ENCODE peak calls at places on chromosomes 16 and 17, in eight cellular contexts. L is caudate nucleus, X is NCI-H1092, O is fibroblast of mammary gland, T is hypothalamus, M is AG09309, K is left colon, R is COLO829. C is an unnamed sample.
A peak's percentile ranks its signal among the peaks of the same experiment; 100 is the strongest.

GRCh38 chr17:17075037-17075755 is 32.9 kb downstream of the MPRIP start:
- DNase-seq in M (peak; percentile 18), O (peak; percentile 89), X (no peak), R (no peak), K (no peak), L (no peak), T (no peak), C (no peak)

GRCh38 chr17:82357394-82357793 is 1.7 kb upstream of the TEX19 start:
- DNase-seq in O (no peak), T (no peak), X (no peak), K (no peak), L (no peak), M (no peak), R (no peak), C (no peak)

GRCh38 chr17:7146115-7146514 is 31.5 kb upstream of the ASGR2 start:
- DNase-seq in R (no peak), M (no peak), T (no peak), L (no peak), K (no peak), O (no peak), X (no peak), C (no peak)

GRCh38 chr17:82495844-82496528 is 23.5 kb upstream of the FOXK2 start:
- DNase-seq in O (no peak), T (no peak), K (peak; percentile 76), R (no peak), X (no peak), M (no peak), L (no peak), C (no peak)

GRCh38 chr17:75573540-75573957 is 14.1 kb upstream of the MYO15B start:
- DNase-seq in O (no peak), M (no peak), T (no peak), L (no peak), X (no peak), K (no peak), R (no peak), C (no peak)

GRCh38 chr17:28807925-28808641 is 34.5 kb downstream of the FAM222B start:
- DNase-seq in T (no peak), X (peak; percentile 35), K (no peak), O (peak; percentile 96), R (peak; percentile 75), M (peak; percentile 69), L (no peak), C (peak; percentile 85)

GRCh38 chr16:10729649-10730048 is 14.0 kb upstream of the NUBP1 start:
- DNase-seq in L (no peak), T (no peak), M (peak; percentile 24), O (peak; percentile 75), X (no peak), K (no peak), R (peak; percentile 79), C (peak; percentile 84)

GRCh38 chr17:38598536-38598935 is 7.2 kb downstream of the SRCIN1 start:
- DNase-seq in K (peak; percentile 61), M (no peak), R (peak; percentile 72), X (peak; percentile 62), T (no peak), O (peak; percentile 33), L (no peak), C (peak; percentile 87)

GRCh38 chr17:47687748-47688147 is 6.2 kb upstream of the TBKBP1 start:
- DNase-seq in L (no peak), M (no peak), O (peak; percentile 52), K (no peak), R (no peak), X (no peak), T (no peak), C (no peak)

GRCh38 chr17:27569257-27569722 is 61.7 kb upstream of the LGALS9 start:
- DNase-seq in X (no peak), M (no peak), O (no peak), T (no peak), L (no peak), R (no peak), K (no peak), C (peak; percentile 44)

GRCh38 chr17:2571523-2572303 is 21.7 kb upstream of the PAFAH1B1 start:
- DNase-seq in K (no peak), M (no peak), X (no peak), L (no peak), R (no peak), T (no peak), O (no peak), C (no peak)

GRCh38 chr17:75749545-75750389 is 15.2 kb downstream of the GALK1 start:
- DNase-seq in R (peak; percentile 56), O (peak; percentile 60), K (peak; percentile 62), X (peak; percentile 54), M (no peak), T (peak; percentile 64), L (peak; percentile 38), C (no peak)

GRCh38 chr17:65855245-65855644 is 293.8 kb upstream of the AXIN2 start:
- DNase-seq in X (no peak), K (no peak), L (no peak), M (no peak), O (peak; percentile 14), T (no peak), R (no peak), C (peak; percentile 27)

GRCh38 chr17:1779571-1780074 is 17.8 kb downstream of the SERPINF1 start:
- DNase-seq in X (no peak), O (peak; percentile 99), K (peak; percentile 53), T (no peak), M (peak; percentile 88), L (no peak), R (peak; percentile 80), C (peak; percentile 51)

GRCh38 chr17:62897706-62898105 is 68.3 kb upstream of the TANC2 start:
- DNase-seq in L (no peak), R (no peak), O (no peak), K (no peak), M (no peak), X (no peak), T (no peak), C (no peak)

GRCh38 chr16:89289428-89290395 is 72.2 kb downstream of the ZNF778 start:
- DNase-seq in R (peak; percentile 76), T (peak; percentile 13), M (no peak), L (peak; percentile 36), K (peak; percentile 61), X (peak; percentile 49), O (peak; percentile 68), C (peak; percentile 52)

GRCh38 chr17:61474235-61474927 is 22.2 kb downstream of the TBX4 start:
- DNase-seq in L (no peak), M (peak; percentile 89), T (no peak), O (peak; percentile 88), R (no peak), K (no peak), X (no peak), C (no peak)

GRCh38 chr17:63519972-63520882 is 2.9 kb upstream of the KCNH6 start:
- DNase-seq in K (peak; percentile 84), X (peak; percentile 96), O (no peak), M (no peak), T (no peak), R (no peak), L (no peak), C (no peak)

GRCh38 chr17:79490530-79490929 is 120.3 kb downstream of the RBFOX3 start:
- DNase-seq in L (no peak), T (no peak), O (no peak), X (no peak), R (no peak), K (no peak), M (no peak), C (no peak)

GRCh38 chr16:81647527-81647926 is 131.6 kb upstream of the PLCG2 start:
- DNase-seq in T (no peak), O (peak; percentile 83), K (no peak), X (no peak), R (no peak), M (no peak), L (no peak), C (peak; percentile 51)

GRCh38 chr17:82275326-82275725 is 1.8 kb upstream of the CSNK1D start:
- DNase-seq in O (no peak), T (no peak), K (no peak), L (no peak), R (no peak), X (no peak), M (no peak), C (no peak)

GRCh38 chr17:9865585-9865984 is 39.5 kb downstream of the RCVRN start:
- DNase-seq in O (peak; percentile 21), R (no peak), M (no peak), L (no peak), K (no peak), T (no peak), X (no peak), C (no peak)

GRCh38 chr16:15961060-15961511 is 11.7 kb downstream of the ABCC1 start:
- DNase-seq in L (no peak), O (peak; percentile 56), R (no peak), K (no peak), X (no peak), T (no peak), M (no peak), C (no peak)

GRCh38 chr17:64073771-64074703 is 53.6 kb upstream of the ICAM2 start:
- DNase-seq in T (no peak), K (no peak), M (no peak), O (no peak), L (no peak), R (no peak), X (no peak), C (no peak)

GRCh38 chr16:85436207-85436606 is 176.9 kb upstream of the GSE1 start:
- DNase-seq in T (no peak), R (no peak), M (no peak), K (no peak), O (no peak), L (no peak), X (no peak), C (no peak)

GRCh38 chr17:59002848-59003247 is 103.8 kb downstream of the TRIM37 start:
- DNase-seq in T (no peak), K (no peak), O (no peak), X (no peak), L (no peak), M (no peak), R (no peak), C (no peak)

GRCh38 chr16:35141303-35141702 is 1681.9 kb downstream of the TP53TG3F start:
- DNase-seq in M (no peak), X (no peak), L (no peak), T (no peak), R (no peak), O (no peak), K (no peak), C (peak; percentile 10)

GRCh38 chr16:24887472-24887871 is 41.7 kb downstream of the SLC5A11 start:
- DNase-seq in L (no peak), K (no peak), T (no peak), M (no peak), X (no peak), O (no peak), R (no peak), C (no peak)

GRCh38 chr16:14071576-14072271 is 605 bp downstream of the MRTFB start:
- DNase-seq in T (no peak), R (no peak), L (no peak), X (no peak), K (peak; percentile 40), O (no peak), M (no peak), C (no peak)

GRCh38 chr17:83082435-83082834 is 3.0 kb downstream of the METRNL start:
- DNase-seq in M (no peak), X (no peak), L (no peak), T (no peak), K (no peak), O (no peak), R (no peak), C (no peak)

GRCh38 chr17:50026901-50027638 is 28.8 kb upstream of the ITGA3 start:
- DNase-seq in K (peak; percentile 64), X (peak; percentile 53), T (peak; percentile 28), L (peak; percentile 20), R (peak; percentile 82), O (peak; percentile 82), M (peak; percentile 52), C (peak; percentile 93)

GRCh38 chr17:72414967-72415853 is 294.4 kb downstream of the SOX9 start:
- DNase-seq in L (no peak), X (no peak), M (no peak), O (no peak), R (no peak), T (no peak), K (no peak), C (no peak)

GRCh38 chr16:12258806-12259205 is 282.3 kb downstream of the SNX29 start:
- DNase-seq in K (no peak), X (no peak), R (no peak), T (no peak), O (no peak), M (no peak), L (no peak), C (no peak)

GRCh38 chr17:70084476-70084875 is 9.5 kb downstream of the KCNJ16 start:
- DNase-seq in X (no peak), R (no peak), M (no peak), K (no peak), O (no peak), L (no peak), T (no peak), C (no peak)